ENCODE peak calls at places on chromosomes 4 and X, in eight cellular contexts. Z is type B pancreatic cell, N is SJSA1, D is adrenal gland, K is B cell, R is Ammon's horn, X is T-helper 2 cell, V is stomach. Y is an unnamed sample.

GRCh38 chrX:44904542-44905115 is 31.6 kb downstream of the KDM6A start:
- DNase-seq in Z (no peak), N (no peak), D (no peak), K (no peak), R (no peak), X (no peak), V (no peak), Y (no peak)

GRCh38 chr4:140448162-140448561 is 20.7 kb upstream of the CLGN start:
- DNase-seq in Z (no peak), N (no peak), D (no peak), K (no peak), R (no peak), X (no peak), V (no peak), Y (no peak)

GRCh38 chr4:105093975-105094374 is 52.7 kb upstream of the TET2 start:
- DNase-seq in Z (no peak), N (no peak), D (no peak), K (no peak), R (no peak), X (no peak), V (no peak), Y (no peak)

GRCh38 chr4:106201373-106201772 is 114.6 kb downstream of the TBCK start:
- DNase-seq in Z (no peak), N (no peak), D (no peak), K (no peak), R (peak), X (no peak), V (no peak), Y (no peak)

GRCh38 chr4:177309525-177310371 is at the start of gene NEIL3:
- DNase-seq in Z (peak), N (peak), D (peak), K (peak), R (peak), X (peak), V (peak), Y (peak)

GRCh38 chrX:16431266-16431665 is 218.7 kb upstream of the S100G start:
- DNase-seq in Z (no peak), N (no peak), D (no peak), K (no peak), R (no peak), X (no peak), V (no peak), Y (no peak)

GRCh38 chr4:152778656-152779512 is 646 bp downstream of the TIGD4 start:
- DNase-seq in Z (no peak), N (no peak), D (peak), K (peak), R (peak), X (no peak), V (peak), Y (peak)

GRCh38 chr4:23631255-23631950 is 258.4 kb downstream of the PPARGC1A start:
- DNase-seq in Z (no peak), N (no peak), D (no peak), K (no peak), R (no peak), X (no peak), V (no peak), Y (no peak)

GRCh38 chrX:133254666-133255065 is 36.5 kb upstream of the TFDP3 start:
- DNase-seq in Z (no peak), N (peak), D (no peak), K (no peak), R (no peak), X (no peak), V (no peak), Y (no peak)

GRCh38 chr4:82599336-82599735 is 37.5 kb upstream of the TMEM150C start:
- DNase-seq in Z (no peak), N (no peak), D (no peak), K (no peak), R (no peak), X (no peak), V (no peak), Y (no peak)

GRCh38 chr4:158606969-158607368 is 64.7 kb downstream of the C4orf46 start:
- DNase-seq in Z (no peak), N (no peak), D (no peak), K (no peak), R (no peak), X (no peak), V (no peak), Y (no peak)

GRCh38 chr4:20370284-20370683 is 118.6 kb downstream of the SLIT2 start:
- DNase-seq in Z (no peak), N (no peak), D (no peak), K (no peak), R (no peak), X (no peak), V (no peak), Y (no peak)

GRCh38 chrX:41137589-41137988 is 52.3 kb downstream of the USP9X start:
- DNase-seq in Z (no peak), N (no peak), D (no peak), K (no peak), R (no peak), X (no peak), V (no peak), Y (no peak)

GRCh38 chrX:71543316-71543715 is 10.4 kb downstream of the OGT start:
- DNase-seq in Z (no peak), N (peak), D (no peak), K (no peak), R (peak), X (no peak), V (no peak), Y (no peak)

GRCh38 chrX:126237524-126237923 is 71.4 kb upstream of the DCAF12L2 start:
- DNase-seq in Z (no peak), N (no peak), D (no peak), K (no peak), R (peak), X (no peak), V (no peak), Y (no peak)

GRCh38 chr4:77913353-77913752 is 50.7 kb downstream of the MRPL1 start:
- DNase-seq in Z (no peak), N (no peak), D (no peak), K (no peak), R (no peak), X (no peak), V (no peak), Y (no peak)

GRCh38 chrX:31021537-31021936 is 50.3 kb downstream of the FTHL17 start:
- DNase-seq in Z (no peak), N (no peak), D (peak), K (no peak), R (no peak), X (no peak), V (no peak), Y (no peak)

GRCh38 chr4:6110681-6111353 is 89.5 kb downstream of the JAKMIP1 start:
- DNase-seq in Z (no peak), N (no peak), D (peak), K (no peak), R (no peak), X (no peak), V (peak), Y (no peak)

Y was measured in GM10248.